ENCODE peak calls at places on chromosomes 2 and 18, in six cellular contexts. S is ureter, U is BJ, Z is EH, L is germinal center, P is NCI-H1930. I is an unnamed sample.

GRCh38 chr2:178891265-178891958 is 84.2 kb upstream of the TTN start:
- DNase-seq in S (no peak), U (no peak), Z (peak; percentile 65), L (peak; percentile 49), P (peak; percentile 19), I (no peak)

GRCh38 chr2:207792244-207792785 is 22.6 kb upstream of the FZD5 start:
- DNase-seq in S (no peak), U (no peak), Z (peak; percentile 78), L (no peak), P (no peak), I (no peak)

GRCh38 chr2:16069933-16070647 is 129.7 kb downstream of the MYCN start:
- DNase-seq in S (no peak), U (no peak), Z (no peak), L (no peak), P (no peak), I (no peak)

GRCh38 chr2:174121178-174121577 is 127.2 kb downstream of the OLA1 start:
- DNase-seq in S (no peak), U (no peak), Z (peak; percentile 70), L (no peak), P (peak; percentile 93), I (no peak)

GRCh38 chr18:48310353-48310752 is 98.8 kb downstream of the ZBTB7C start:
- DNase-seq in S (no peak), U (no peak), Z (no peak), L (no peak), P (no peak), I (no peak)

GRCh38 chr2:226583715-226584114 is 215.9 kb downstream of the IRS1 start:
- DNase-seq in S (no peak), U (peak; percentile 69), Z (peak; percentile 92), L (no peak), P (no peak), I (no peak)

GRCh38 chr2:203809084-203809521 is 58.5 kb upstream of the CTLA4 start:
- DNase-seq in S (no peak), U (no peak), Z (peak; percentile 75), L (no peak), P (no peak), I (peak; percentile 72)

GRCh38 chr2:85468704-85469349 is 50.3 kb downstream of the SH2D6 start:
- DNase-seq in S (no peak), U (peak; percentile 11), Z (peak; percentile 41), L (no peak), P (no peak), I (no peak)

GRCh38 chr18:79394438-79395307 is 1.1 kb upstream of the NFATC1 start:
- DNase-seq in S (no peak), U (no peak), Z (peak; percentile 73), L (peak; percentile 64), P (no peak), I (no peak)

GRCh38 chr2:133504566-133505505 is 63.4 kb downstream of the NCKAP5 start:
- DNase-seq in S (no peak), U (no peak), Z (peak; percentile 89), L (no peak), P (no peak), I (no peak)

GRCh38 chr18:8411492-8411891 is 197.7 kb upstream of the RAB12 start:
- DNase-seq in S (no peak), U (no peak), Z (no peak), L (no peak), P (no peak), I (no peak)

GRCh38 chr2:196234672-196235071 is 63.3 kb upstream of the STK17B start:
- DNase-seq in S (no peak), U (no peak), Z (peak; percentile 90), L (no peak), P (no peak), I (no peak)

GRCh38 chr2:221478106-221478863 is 93.8 kb downstream of the EPHA4 start:
- DNase-seq in S (no peak), U (no peak), Z (no peak), L (no peak), P (no peak), I (no peak)

I was measured in esophagus muscularis mucosa.